ENCODE peak calls at places on chromosomes 1 and 21, in nine cellular contexts. Y is fibroblast of lung, L is GM23338, A is GM06990, H is upper lobe of right lung, I is ovary, N is MM.1S, X is type B pancreatic cell, F is astrocyte of the cerebellum. O is an unnamed sample.

GRCh38 chr1:71019248-71019647 is 28.4 kb downstream of the PTGER3 start:
- DNase-seq in L (no peak), N (no peak), X (no peak), Y (no peak), F (no peak), I (no peak), A (no peak), H (no peak), O (no peak)

GRCh38 chr1:31568895-31569655 is 7.2 kb upstream of the TINAGL1 start:
- DNase-seq in Y (no peak), L (no peak), F (no peak), I (peak), N (no peak), A (no peak), X (peak), H (peak), O (no peak)

GRCh38 chr1:167456500-167456899 is 61.8 kb downstream of the CD247 start:
- DNase-seq in F (no peak), N (no peak), I (no peak), Y (no peak), H (no peak), A (no peak), L (no peak), X (no peak), O (no peak)

GRCh38 chr1:150813028-150813707 is 5.1 kb upstream of the CTSK start:
- DNase-seq in H (peak), N (peak), X (no peak), I (peak), F (peak), L (peak), A (peak), Y (peak), O (peak)

GRCh38 chr21:45538381-45539045 is 3.7 kb downstream of the SLC19A1 start:
- DNase-seq in I (peak), Y (no peak), X (peak), N (no peak), A (peak), H (peak), L (no peak), F (no peak), O (no peak)

GRCh38 chr1:187063271-187063670 is 234.5 kb downstream of the PLA2G4A start:
- DNase-seq in L (no peak), N (no peak), A (no peak), I (no peak), X (no peak), Y (no peak), F (no peak), H (no peak), O (no peak)

GRCh38 chr1:94067196-94067595 is 53.8 kb downstream of the ABCA4 start:
- DNase-seq in H (no peak), A (no peak), N (no peak), Y (peak), F (no peak), L (no peak), X (no peak), I (no peak), O (no peak)

GRCh38 chr1:154014154-154014910 is 23.8 kb downstream of the RPS27 start:
- DNase-seq in I (no peak), N (no peak), L (no peak), H (no peak), A (no peak), Y (peak), X (no peak), F (no peak), O (no peak)

GRCh38 chr1:179952181-179952580 is 2.4 kb upstream of the CEP350 start:
- DNase-seq in L (no peak), F (no peak), N (no peak), X (no peak), Y (no peak), H (no peak), A (no peak), I (no peak), O (no peak)

GRCh38 chr1:55916480-55916879 is 662.9 kb downstream of the PLPP3 start:
- DNase-seq in N (no peak), H (no peak), X (no peak), I (no peak), F (no peak), A (no peak), Y (peak), L (no peak), O (no peak)

GRCh38 chr1:4974981-4975685 is 320.7 kb downstream of the AJAP1 start:
- DNase-seq in Y (no peak), I (no peak), A (no peak), X (peak), N (no peak), F (no peak), H (no peak), L (no peak), O (no peak)

GRCh38 chr1:40855513-40855912 is 6.7 kb downstream of the CITED4 start:
- DNase-seq in I (no peak), A (no peak), Y (no peak), H (no peak), L (peak), N (no peak), F (no peak), X (no peak), O (no peak)

GRCh38 chr21:17611414-17612022 is 1.2 kb downstream of the BTG3 start:
- DNase-seq in I (peak), X (peak), H (peak), A (peak), F (peak), N (peak), L (peak), Y (peak), O (peak)
- TF ChIP-seq CTCF in I (no peak), X (no peak), H (no peak), A (no peak), F (no peak), N (no peak), L (no peak), Y (no peak), O (no peak)

DNA sequence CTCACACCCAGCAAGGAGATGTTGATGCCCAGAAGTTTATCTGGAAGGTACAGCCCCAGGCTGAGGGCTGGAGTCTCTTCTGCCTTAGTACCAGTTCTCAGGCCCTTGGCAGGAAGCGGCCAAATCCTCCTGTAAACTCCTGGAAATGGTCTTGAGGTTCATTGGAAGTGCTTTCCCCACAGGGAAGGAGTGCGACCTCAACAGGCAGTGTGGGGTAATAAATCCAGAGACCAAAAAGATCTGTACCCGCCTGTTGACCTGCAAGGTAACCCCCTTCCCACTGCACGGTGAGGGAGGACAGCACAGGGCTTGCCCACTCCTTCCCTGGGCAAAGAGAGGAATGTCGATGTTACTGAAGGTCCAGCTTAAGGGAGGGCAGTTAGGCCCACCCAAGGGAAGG is 4.5 kb downstream of the ATXN7L2 start:
- DNase-seq in X (no peak), H (no peak), F (no peak), Y (no peak), N (no peak), I (no peak), A (no peak), L (peak), O (no peak)
- TF ChIP-seq CTCF in X (no peak), H (no peak), F (no peak), Y (no peak), N (no peak), I (no peak), A (no peak), L (peak), O (no peak)

GRCh38 chr1:152109231-152109997 is 5.8 kb downstream of the TCHH start:
- DNase-seq in A (no peak), L (peak), H (no peak), F (no peak), Y (no peak), N (no peak), X (no peak), I (no peak), O (no peak)

GRCh38 chr1:152109998-152110294 is 5.3 kb downstream of the TCHH start:
- DNase-seq in I (no peak), H (no peak), A (no peak), X (no peak), L (peak), Y (no peak), F (no peak), N (no peak), O (no peak)

GRCh38 chr1:152107984-152108898 is 7.0 kb downstream of the TCHH start:
- DNase-seq in Y (peak), A (peak), I (no peak), H (peak), L (peak), F (no peak), X (no peak), N (no peak), O (no peak)

GRCh38 chr1:152108899-152109222 is 6.4 kb downstream of the TCHH start:
- DNase-seq in X (no peak), F (no peak), A (no peak), L (peak), Y (no peak), I (no peak), H (no peak), N (no peak), O (no peak)

DNA sequence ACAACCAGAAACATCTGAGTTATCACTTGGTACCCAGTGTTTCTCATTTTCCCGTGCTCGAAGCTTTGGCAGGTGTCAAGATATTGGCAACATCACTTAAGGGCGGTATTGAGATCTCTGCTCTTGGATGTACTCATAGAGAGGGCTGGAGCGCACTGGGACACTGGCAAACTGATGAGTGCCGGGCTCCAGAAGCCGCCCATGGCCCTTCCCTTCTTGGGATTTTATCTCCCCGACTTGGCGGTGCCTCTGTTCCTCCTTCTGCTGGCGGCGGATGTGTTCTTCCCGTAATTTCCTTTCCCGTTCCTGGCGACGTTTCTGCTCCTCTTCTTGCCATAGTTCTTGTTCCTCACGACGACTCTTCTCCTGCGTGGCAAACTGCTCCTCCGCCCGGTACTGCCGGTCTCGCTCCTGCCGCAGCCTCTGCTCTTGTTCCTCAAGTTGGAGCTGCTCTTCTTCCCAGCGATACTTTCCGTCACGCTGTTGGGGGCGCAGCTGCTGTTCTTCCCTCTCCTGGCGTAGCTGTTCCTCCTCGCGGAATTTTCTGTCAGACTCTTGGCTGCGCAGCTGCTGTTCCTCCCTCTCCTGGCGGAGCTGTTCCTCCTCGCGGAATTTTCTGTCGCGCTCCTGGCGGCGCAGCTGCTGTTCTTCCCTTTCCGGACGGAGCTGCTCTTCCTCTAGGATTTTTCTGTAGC is 7.8 kb downstream of the TCHH start:
- DNase-seq in X (no peak), A (peak), I (no peak), Y (no peak), L (peak), H (peak), N (no peak), F (no peak), O (no peak)
- TF ChIP-seq CTCF in X (no peak), A (no peak), I (no peak), Y (no peak), L (no peak), H (no peak), N (no peak), F (no peak), O (no peak)

GRCh38 chr1:208243851-208244583 is at the start of gene PLXNA2:
- DNase-seq in X (peak), F (no peak), I (peak), L (peak), Y (peak), N (peak), A (peak), H (peak), O (peak)

GRCh38 chr1:208242829-208243521 is 1.2 kb downstream of the PLXNA2 start:
- DNase-seq in Y (peak), F (no peak), A (peak), I (no peak), X (no peak), N (peak), H (peak), L (peak), O (no peak)

GRCh38 chr1:208244584-208244916 is 366 bp upstream of the PLXNA2 start:
- DNase-seq in L (no peak), Y (no peak), A (no peak), X (no peak), F (no peak), H (no peak), N (no peak), I (no peak), O (no peak)

GRCh38 chr1:208242186-208242585 is 2.0 kb downstream of the PLXNA2 start:
- DNase-seq in H (no peak), A (no peak), L (no peak), I (no peak), Y (no peak), N (no peak), X (no peak), F (no peak), O (no peak)

GRCh38 chr1:208243522-208243850 is 698 bp downstream of the PLXNA2 start:
- DNase-seq in I (no peak), L (peak), Y (peak), A (peak), H (no peak), N (peak), F (no peak), X (no peak), O (peak)
- TF ChIP-seq CTCF in I (no peak), L (no peak), Y (no peak), A (no peak), H (no peak), N (no peak), F (no peak), X (no peak), O (no peak)

GRCh38 chr1:152086785-152087184 is 2.1 kb downstream of the TCHHL1 start:
- DNase-seq in I (no peak), F (no peak), Y (no peak), X (no peak), A (no peak), H (no peak), N (no peak), L (no peak), O (no peak)

GRCh38 chr1:152089014-152089674 is at the start of gene TCHHL1:
- DNase-seq in H (no peak), A (no peak), F (no peak), L (no peak), X (no peak), Y (no peak), I (no peak), N (no peak), O (no peak)
- TF ChIP-seq CTCF in H (no peak), A (no peak), F (no peak), L (no peak), X (no peak), Y (no peak), I (no peak), N (no peak), O (no peak)

O was measured in GM20000.